ENCODE peak calls at places on chromosomes 11 and 22, in six cellular contexts. B is Calu3; G is AG09309; C is colonic mucosa; U is activated CD8-positive, alpha-beta T cell treated with anti-CD3 and anti-CD28 coated beads for 36 hours; Y is fibroblast of lung. E is an unnamed sample.

GRCh38 chr11:89491141-89491690 is at the start of gene NOX4:
- DNase-seq in B (no peak), G (no peak), C (no peak), U (no peak), Y (peak), E (peak)

GRCh38 chr11:77203901-77204755 is 76.1 kb downstream of the MYO7A start:
- DNase-seq in B (no peak), G (no peak), C (no peak), U (no peak), Y (no peak), E (peak)

GRCh38 chr22:48749555-48750227 is 1078.0 kb downstream of the BRD1 start:
- DNase-seq in B (no peak), G (no peak), C (no peak), U (no peak), Y (no peak), E (no peak)

GRCh38 chr11:63536669-63537292 is at the start of gene PLAAT4:
- DNase-seq in B (peak), G (no peak), C (peak), U (no peak), Y (peak), E (no peak)

GRCh38 chr11:70206226-70206785 is 3.2 kb downstream of the FADD start:
- DNase-seq in B (no peak), G (no peak), C (no peak), U (no peak), Y (no peak), E (no peak)

GRCh38 chr22:50526849-50527801 is 1.7 kb upstream of the SCO2 start:
- DNase-seq in B (peak), G (no peak), C (peak), U (peak), Y (peak), E (peak)

GRCh38 chr11:8101421-8101820 is 20.4 kb downstream of the TUB start:
- DNase-seq in B (no peak), G (no peak), C (no peak), U (no peak), Y (no peak), E (no peak)

GRCh38 chr11:117411736-117412135 is 84.1 kb downstream of the CEP164 start:
- DNase-seq in B (no peak), G (no peak), C (no peak), U (no peak), Y (no peak), E (no peak)

GRCh38 chr11:31887180-31887579 is 76.1 kb upstream of the PAX6 start:
- DNase-seq in B (no peak), G (no peak), C (no peak), U (peak), Y (no peak), E (peak)

GRCh38 chr11:67278939-67279588 is 10.0 kb upstream of the ANKRD13D start:
- DNase-seq in B (no peak), G (no peak), C (no peak), U (no peak), Y (no peak), E (no peak)

GRCh38 chr22:41603873-41604332 is 14.3 kb upstream of the PMM1 start:
- DNase-seq in B (no peak), G (no peak), C (no peak), U (peak), Y (no peak), E (no peak)

GRCh38 chr11:8061555-8062428 is 19.2 kb upstream of the TUB start:
- DNase-seq in B (no peak), G (no peak), C (no peak), U (no peak), Y (no peak), E (peak)

GRCh38 chr22:35348703-35349102 is 32.2 kb upstream of the HMOX1 start:
- DNase-seq in B (no peak), G (no peak), C (no peak), U (no peak), Y (no peak), E (no peak)

GRCh38 chr11:47179655-47179991 is 2.9 kb upstream of the ARFGAP2 start:
- DNase-seq in B (peak), G (no peak), C (no peak), U (peak), Y (peak), E (peak)

GRCh38 chr11:33530824-33531223 is 169.8 kb downstream of the C11orf91 start:
- DNase-seq in B (no peak), G (no peak), C (no peak), U (no peak), Y (peak), E (no peak)

GRCh38 chr22:35642305-35642741 is 5.9 kb upstream of the APOL6 start:
- DNase-seq in B (no peak), G (no peak), C (peak), U (no peak), Y (peak), E (no peak)

GRCh38 chr22:24330636-24331035 is 60.0 kb downstream of the SPECC1L start:
- DNase-seq in B (no peak), G (no peak), C (no peak), U (no peak), Y (no peak), E (no peak)

GRCh38 chr11:120172054-120172881 is 34.4 kb upstream of the TRIM29 start:
- DNase-seq in B (peak), G (no peak), C (peak), U (peak), Y (peak), E (peak)

GRCh38 chr22:43884600-43885318 is 7.1 kb downstream of the PNPLA5 start:
- DNase-seq in B (peak), G (no peak), C (peak), U (peak), Y (peak), E (peak)

GRCh38 chr22:17727244-17727892 is 46.9 kb downstream of the BID start:
- DNase-seq in B (no peak), G (no peak), C (no peak), U (no peak), Y (no peak), E (no peak)

GRCh38 chr11:19805827-19806226 is 93.2 kb downstream of the NAV2 start:
- DNase-seq in B (no peak), G (no peak), C (no peak), U (no peak), Y (no peak), E (no peak)

GRCh38 chr11:46357483-46357936 is 10.2 kb downstream of the DGKZ start:
- DNase-seq in B (no peak), G (no peak), C (no peak), U (peak), Y (no peak), E (no peak)

GRCh38 chr11:68839953-68840641 is 1.6 kb downstream of the CPT1A start:
- DNase-seq in B (no peak), G (no peak), C (peak), U (peak), Y (no peak), E (no peak)

GRCh38 chr22:18023509-18024275 is 669 bp downstream of the MICAL3 start:
- DNase-seq in B (peak), G (peak), C (peak), U (peak), Y (peak), E (peak)

GRCh38 chr22:32796865-32797573 is 4.5 kb upstream of the TIMP3 start:
- DNase-seq in B (peak), G (peak), C (peak), U (peak), Y (peak), E (peak)

GRCh38 chr22:31233001-31233400 is 20.9 kb downstream of the LIMK2 start:
- DNase-seq in B (no peak), G (no peak), C (no peak), U (no peak), Y (no peak), E (no peak)

GRCh38 chr22:34950480-34950879 is 115.5 kb upstream of the ISX start:
- DNase-seq in B (no peak), G (no peak), C (no peak), U (no peak), Y (no peak), E (no peak)

GRCh38 chr22:44913198-44913983 is 96.4 kb downstream of the PHF21B start:
- DNase-seq in B (no peak), G (no peak), C (no peak), U (no peak), Y (no peak), E (no peak)

GRCh38 chr11:122153746-122154145 is 37.7 kb upstream of the BLID start:
- DNase-seq in B (no peak), G (no peak), C (no peak), U (no peak), Y (no peak), E (no peak)

GRCh38 chr11:71490731-71491390 is 36.2 kb upstream of the KRTAP5-7 start:
- DNase-seq in B (no peak), G (no peak), C (no peak), U (no peak), Y (no peak), E (no peak)

GRCh38 chr11:76777922-76778321 is 5.2 kb upstream of the TSKU start:
- DNase-seq in B (no peak), G (no peak), C (no peak), U (no peak), Y (peak), E (no peak)

GRCh38 chr11:58582437-58582836 is 3.6 kb downstream of the ZFP91 start:
- DNase-seq in B (no peak), G (no peak), C (no peak), U (no peak), Y (no peak), E (no peak)

GRCh38 chr22:47294222-47294532 is 531.7 kb downstream of the TBC1D22A start:
- DNase-seq in B (no peak), G (peak), C (no peak), U (no peak), Y (peak), E (no peak)

GRCh38 chr22:40156001-40156516 is 21.7 kb upstream of the TNRC6B start:
- DNase-seq in B (peak), G (no peak), C (peak), U (peak), Y (peak), E (no peak)

GRCh38 chr11:17405232-17406005 is 17.0 kb upstream of the KCNJ11 start:
- DNase-seq in B (peak), G (no peak), C (peak), U (no peak), Y (peak), E (peak)

GRCh38 chr11:47992959-47993820 is 12.8 kb downstream of the PTPRJ start:
- DNase-seq in B (peak), G (no peak), C (no peak), U (no peak), Y (peak), E (no peak)

GRCh38 chr11:78808903-78809302 is 234.2 kb upstream of the NARS2 start:
- DNase-seq in B (no peak), G (no peak), C (peak), U (no peak), Y (no peak), E (no peak)

GRCh38 chr11:26134481-26135355 is 197.2 kb upstream of the ANO3 start:
- DNase-seq in B (peak), G (no peak), C (no peak), U (no peak), Y (peak), E (no peak)
- TF ChIP-seq CTCF in B (no peak), G (peak), C (no peak), U (no peak), Y (peak), E (no peak)

GRCh38 chr11:1807628-1807995 is 27.2 kb upstream of the SYT8 start:
- DNase-seq in B (no peak), G (no peak), C (no peak), U (no peak), Y (no peak), E (no peak)
- TF ChIP-seq CTCF in B (no peak), G (no peak), C (no peak), U (no peak), Y (peak), E (no peak)

GRCh38 chr11:73962097-73962705 is 11.4 kb downstream of the DNAJB13 start:
- DNase-seq in B (no peak), G (no peak), C (no peak), U (no peak), Y (no peak), E (no peak)

GRCh38 chr11:73956876-73957653 is 6.2 kb downstream of the DNAJB13 start:
- DNase-seq in B (no peak), G (no peak), C (no peak), U (no peak), Y (no peak), E (peak)

GRCh38 chr11:73961321-73961720 is 10.5 kb downstream of the DNAJB13 start:
- DNase-seq in B (no peak), G (no peak), C (no peak), U (no peak), Y (no peak), E (no peak)

GRCh38 chr11:73957654-73958361 is 7.0 kb downstream of the DNAJB13 start:
- DNase-seq in B (no peak), G (no peak), C (no peak), U (no peak), Y (no peak), E (no peak)

DNA sequence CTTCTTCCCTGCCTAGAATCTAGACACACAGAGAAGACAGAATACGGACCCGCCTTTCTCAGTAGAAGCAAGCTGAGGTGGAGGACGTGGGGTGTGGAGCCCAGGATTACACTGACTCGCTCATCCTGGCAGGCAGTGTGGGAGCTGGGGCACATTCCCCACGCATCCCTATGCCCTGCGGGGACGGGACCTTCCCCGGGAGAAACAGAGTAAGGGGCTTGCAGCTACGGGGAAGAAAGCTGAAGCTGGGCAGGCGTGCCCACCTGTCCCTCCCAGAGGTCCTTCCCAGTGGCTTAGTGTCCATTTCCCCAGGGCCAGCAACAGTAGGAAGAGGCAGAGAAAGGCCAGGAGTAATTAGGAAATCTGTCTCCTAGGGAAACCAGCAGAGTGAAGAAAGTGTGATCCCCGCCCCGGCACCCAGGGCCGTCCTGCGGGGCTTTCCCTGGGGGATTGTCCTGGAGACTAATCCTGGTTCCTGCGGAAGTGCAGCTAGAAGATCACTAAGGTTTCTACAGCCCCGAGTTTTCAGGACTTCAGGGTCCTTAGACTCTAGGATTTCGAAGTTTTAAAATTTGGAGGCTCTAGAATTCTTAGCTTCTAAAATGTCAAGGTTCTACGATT is 7.8 kb downstream of the DNAJB13 start:
- DNase-seq in B (no peak), G (no peak), C (no peak), U (no peak), Y (no peak), E (no peak)
- TF ChIP-seq CTCF in B (no peak), G (no peak), C (no peak), U (no peak), Y (no peak), E (no peak)

GRCh38 chr11:113275602-113276001 is 38.8 kb upstream of the TTC12 start:
- DNase-seq in B (no peak), G (no peak), C (no peak), U (no peak), Y (no peak), E (no peak)

GRCh38 chr11:113281052-113281725 is 33.2 kb upstream of the TTC12 start:
- DNase-seq in B (no peak), G (no peak), C (no peak), U (no peak), Y (no peak), E (no peak)

GRCh38 chr11:113278481-113278880 is 35.9 kb upstream of the TTC12 start:
- DNase-seq in B (no peak), G (no peak), C (no peak), U (no peak), Y (no peak), E (no peak)

GRCh38 chr11:113279591-113279990 is 34.8 kb upstream of the TTC12 start:
- DNase-seq in B (no peak), G (no peak), C (no peak), U (no peak), Y (no peak), E (no peak)

GRCh38 chr11:113278925-113279324 is 35.5 kb upstream of the TTC12 start:
- DNase-seq in B (no peak), G (no peak), C (no peak), U (no peak), Y (no peak), E (no peak)
- TF ChIP-seq CTCF in B (no peak), G (no peak), C (no peak), U (no peak), Y (no peak), E (no peak)

DNA sequence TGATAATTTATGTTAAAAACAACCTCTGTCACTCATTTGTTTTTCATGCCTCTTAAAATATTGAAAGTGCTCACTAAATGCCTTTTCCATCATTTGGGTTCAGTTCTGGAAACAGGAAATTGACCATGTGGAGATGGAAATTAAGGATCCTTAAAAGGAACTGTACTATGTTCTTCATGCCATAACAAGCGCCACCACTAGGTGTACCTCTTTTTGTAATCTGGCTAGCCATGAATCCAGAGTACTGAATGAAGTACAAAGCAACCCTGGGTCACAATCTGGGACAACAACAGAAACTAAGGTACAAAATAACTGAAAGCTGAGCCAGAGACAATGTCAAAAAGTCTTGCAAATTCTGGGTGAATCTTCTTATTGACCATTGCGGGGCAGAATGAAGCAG is 559.1 kb downstream of the FAM181B start:
- DNase-seq in B (no peak), G (no peak), C (no peak), U (no peak), Y (no peak), E (no peak)
- TF ChIP-seq CTCF in B (no peak), G (no peak), C (no peak), U (peak), Y (no peak), E (peak)

GRCh38 chr11:9665749-9666148 is 1.9 kb downstream of the SWAP70 start:
- DNase-seq in B (no peak), G (no peak), C (no peak), U (no peak), Y (no peak), E (no peak)

GRCh38 chr11:9664276-9665171 is 647 bp downstream of the SWAP70 start:
- DNase-seq in B (peak), G (no peak), C (peak), U (no peak), Y (peak), E (no peak)

GRCh38 chr11:9662273-9662672 is 1.6 kb upstream of the SWAP70 start:
- DNase-seq in B (no peak), G (no peak), C (no peak), U (no peak), Y (no peak), E (no peak)

GRCh38 chr11:9660886-9661285 is 3.0 kb upstream of the SWAP70 start:
- DNase-seq in B (peak), G (no peak), C (no peak), U (no peak), Y (peak), E (no peak)

DNA sequence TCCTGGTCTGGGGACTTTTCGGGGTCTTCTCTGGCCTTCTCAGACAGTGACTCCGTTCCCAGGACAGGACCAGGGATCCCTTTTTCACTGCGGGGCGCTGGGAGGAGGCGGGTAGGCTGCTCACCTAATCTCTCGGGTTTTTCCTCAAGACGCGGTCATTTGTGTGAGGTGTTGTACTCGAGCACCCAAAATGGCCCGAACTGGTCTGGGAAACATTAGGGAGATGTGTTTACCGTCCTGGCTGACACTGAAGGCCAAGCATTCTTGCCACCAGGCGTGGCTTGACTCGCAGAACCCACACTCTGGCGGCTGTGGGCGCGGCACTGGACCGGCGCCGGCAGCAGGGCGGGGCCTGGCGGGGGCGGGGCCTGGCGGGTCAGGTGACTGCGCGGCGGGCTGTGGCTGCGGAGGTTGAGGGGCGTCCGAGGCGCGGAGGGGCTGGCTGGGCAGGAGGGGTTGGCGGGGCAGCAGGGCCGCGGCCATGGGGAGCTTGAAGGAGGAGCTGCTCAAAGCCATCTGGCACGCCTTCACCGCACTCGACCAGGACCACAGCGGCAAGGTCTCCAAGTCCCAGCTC is at the start of gene SWAP70:
- DNase-seq in B (peak), G (peak), C (peak), U (peak), Y (peak), E (peak)
- TF ChIP-seq CTCF in B (no peak), G (peak), C (peak), U (no peak), Y (peak), E (no peak)

DNA sequence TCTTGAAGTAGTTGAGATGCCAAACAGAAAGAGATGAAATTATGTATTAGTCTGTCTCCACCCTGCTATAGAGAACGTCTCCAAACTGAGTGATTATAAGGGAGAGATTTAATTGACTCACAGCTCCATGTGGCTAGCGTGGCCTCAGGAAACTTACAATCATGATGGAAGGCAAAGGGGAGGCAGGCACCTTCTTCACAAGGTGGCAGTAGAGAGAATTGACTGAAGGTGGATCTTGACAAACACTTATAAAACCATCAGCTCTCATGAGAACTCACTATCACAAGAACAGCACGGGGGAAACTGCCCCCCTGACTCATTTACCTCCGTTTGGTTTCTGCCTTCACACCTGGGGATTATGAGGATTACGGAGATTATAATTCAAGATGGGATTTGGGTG is 794.0 kb downstream of the CNTN5 start:
- DNase-seq in B (no peak), G (no peak), C (no peak), U (no peak), Y (no peak), E (no peak)
- TF ChIP-seq CTCF in B (no peak), G (no peak), C (no peak), U (no peak), Y (no peak), E (no peak)

GRCh38 chr11:106088896-106089295 is 11.4 kb downstream of the AASDHPPT start:
- DNase-seq in B (no peak), G (no peak), C (no peak), U (no peak), Y (no peak), E (no peak)

GRCh38 chr11:106086850-106087249 is 9.4 kb downstream of the AASDHPPT start:
- DNase-seq in B (no peak), G (no peak), C (no peak), U (no peak), Y (peak), E (no peak)

GRCh38 chr11:106091480-106092123 is 14.1 kb downstream of the AASDHPPT start:
- DNase-seq in B (no peak), G (peak), C (no peak), U (peak), Y (peak), E (no peak)

GRCh38 chr11:106086135-106086534 is 8.7 kb downstream of the AASDHPPT start:
- DNase-seq in B (no peak), G (no peak), C (no peak), U (no peak), Y (peak), E (no peak)

GRCh38 chr11:106087815-106088435 is 10.5 kb downstream of the AASDHPPT start:
- DNase-seq in B (peak), G (no peak), C (peak), U (peak), Y (peak), E (peak)
- TF ChIP-seq CTCF in B (peak), G (peak), C (peak), U (peak), Y (peak), E (peak)

GRCh38 chr11:27528711-27529110 is 22.1 kb upstream of the LIN7C start:
- DNase-seq in B (no peak), G (no peak), C (no peak), U (no peak), Y (no peak), E (no peak)
- TF ChIP-seq CTCF in B (no peak), G (peak), C (no peak), U (no peak), Y (no peak), E (no peak)